ENCODE peak calls at places on chromosomes 16 and 17, in ten cellular contexts. R, X, H, S, Q, I, O, D, Y and W are unnamed samples.

GRCh38 chr16:15880909-15881308 is 7.5 kb downstream of the CEP20 start:
- DNase-seq in R (no peak), X (no peak), H (no peak), S (no peak), Q (no peak), I (no peak), O (no peak), D (no peak), Y (peak; percentile 66), W (no peak)

GRCh38 chr16:56424404-56424765 is 960 bp downstream of the AMFR start:
- DNase-seq in R (no peak), X (peak; percentile 18), H (no peak), S (no peak), Q (no peak), I (no peak), O (peak; percentile 9), D (no peak), Y (peak; percentile 51), W (no peak)

GRCh38 chr17:10875411-10875810 is 37.5 kb upstream of the PIRT start:
- DNase-seq in R (no peak), X (peak; percentile 34), H (no peak), S (no peak), Q (peak; percentile 24), I (no peak), O (no peak), D (no peak), Y (peak; percentile 44), W (no peak)

GRCh38 chr16:12386076-12386641 is 409.6 kb downstream of the SNX29 start:
- DNase-seq in R (no peak), X (no peak), H (no peak), S (no peak), Q (no peak), I (no peak), O (no peak), D (no peak), Y (no peak), W (no peak)

GRCh38 chr17:42937712-42938596 is 26.3 kb downstream of the AARSD1 start:
- DNase-seq in R (peak; percentile 75), X (peak; percentile 83), H (peak; percentile 47), S (peak; percentile 65), Q (peak; percentile 59), I (no peak), O (peak; percentile 23), D (no peak), Y (peak; percentile 80), W (peak; percentile 34)

GRCh38 chr16:85557976-85558589 is 55.0 kb upstream of the GSE1 start:
- DNase-seq in R (peak; percentile 83), X (no peak), H (no peak), S (peak; percentile 73), Q (no peak), I (no peak), O (no peak), D (no peak), Y (no peak), W (peak; percentile 72)

GRCh38 chr17:29433551-29433950 is 43.4 kb downstream of the TAOK1 start:
- DNase-seq in R (peak; percentile 40), X (no peak), H (no peak), S (no peak), Q (no peak), I (no peak), O (peak; percentile 27), D (no peak), Y (peak; percentile 3), W (no peak)

GRCh38 chr17:60249517-60249826 is 99.7 kb downstream of the CA4 start:
- DNase-seq in R (no peak), X (no peak), H (no peak), S (no peak), Q (no peak), I (no peak), O (no peak), D (no peak), Y (no peak), W (no peak)

GRCh38 chr17:9886141-9886930 is 18.7 kb downstream of the RCVRN start:
- DNase-seq in R (no peak), X (no peak), H (no peak), S (no peak), Q (no peak), I (no peak), O (no peak), D (no peak), Y (no peak), W (no peak)

GRCh38 chr17:14903810-14904209 is 361.3 kb downstream of the PMP22 start:
- DNase-seq in R (no peak), X (peak; percentile 27), H (no peak), S (no peak), Q (no peak), I (no peak), O (no peak), D (no peak), Y (peak; percentile 13), W (no peak)

GRCh38 chr17:29085223-29085622 is 42.3 kb downstream of the PIPOX start:
- DNase-seq in R (peak; percentile 13), X (no peak), H (no peak), S (no peak), Q (no peak), I (no peak), O (no peak), D (no peak), Y (no peak), W (no peak)

GRCh38 chr16:80803341-80804060 is 897 bp downstream of the CDYL2 start:
- DNase-seq in R (no peak), X (peak; percentile 61), H (no peak), S (no peak), Q (peak; percentile 72), I (no peak), O (no peak), D (peak; percentile 34), Y (peak; percentile 61), W (peak; percentile 3)

GRCh38 chr17:7997186-7997585 is 5.2 kb upstream of the GUCY2D start:
- DNase-seq in R (peak; percentile 51), X (no peak), H (no peak), S (no peak), Q (no peak), I (no peak), O (peak; percentile 62), D (no peak), Y (peak; percentile 61), W (no peak)

GRCh38 chr17:56824503-56824902 is 9.2 kb downstream of the C17orf67 start:
- DNase-seq in R (no peak), X (no peak), H (no peak), S (no peak), Q (no peak), I (no peak), O (no peak), D (no peak), Y (no peak), W (no peak)

GRCh38 chr17:73998246-73999220 is 204.9 kb upstream of the RPL38 start:
- DNase-seq in R (peak; percentile 82), X (peak; percentile 64), H (peak; percentile 17), S (peak; percentile 78), Q (peak; percentile 82), I (no peak), O (peak; percentile 29), D (peak; percentile 14), Y (peak; percentile 42), W (peak; percentile 68)

GRCh38 chr17:46950997-46951621 is 27.9 kb downstream of the RPRML start:
- DNase-seq in R (peak; percentile 44), X (no peak), H (no peak), S (no peak), Q (no peak), I (no peak), O (no peak), D (no peak), Y (no peak), W (no peak)

GRCh38 chr16:79747688-79748087 is 147.2 kb upstream of the MAF start:
- DNase-seq in R (no peak), X (no peak), H (no peak), S (no peak), Q (no peak), I (no peak), O (no peak), D (no peak), Y (no peak), W (no peak)

GRCh38 chr16:25854141-25854540 is 162.4 kb downstream of the HS3ST4 start:
- DNase-seq in R (no peak), X (no peak), H (no peak), S (no peak), Q (no peak), I (no peak), O (no peak), D (no peak), Y (no peak), W (no peak)

GRCh38 chr17:21289902-21290571 is 5.5 kb downstream of the MAP2K3 start:
- DNase-seq in R (no peak), X (peak; percentile 21), H (peak; percentile 54), S (no peak), Q (no peak), I (no peak), O (peak; percentile 85), D (no peak), Y (peak; percentile 52), W (no peak)